ENCODE peak calls at places on chromosome 21, in nine cellular contexts. Z is endothelial cell of umbilical vein, I is GM23338, M is prostate gland, C is stomach, E is K562, X is HCT116, L is spleen, D is suprapubic skin. K is an unnamed sample.

GRCh38 chr21:29018540-29018939 is 609 bp downstream of the RWDD2B start:
- DNase-seq in Z (peak; percentile 15), I (no peak), M (no peak), C (no peak), E (no peak), X (no peak), L (no peak), D (no peak), K (no peak)

GRCh38 chr21:41141031-41141457 is 26.9 kb upstream of the BACE2 start:
- DNase-seq in Z (peak; percentile 40), I (no peak), M (peak; percentile 69), C (no peak), E (no peak), X (no peak), L (no peak), D (no peak), K (no peak)

GRCh38 chr21:14078746-14079375 is 131.9 kb downstream of the LIPI start:
- DNase-seq in Z (no peak), I (no peak), M (no peak), C (no peak), E (no peak), X (no peak), L (no peak), D (no peak), K (no peak)

GRCh38 chr21:15687208-15687607 is 42.6 kb upstream of the USP25 start:
- DNase-seq in Z (no peak), I (no peak), M (no peak), C (no peak), E (no peak), X (no peak), L (no peak), D (no peak), K (no peak)

GRCh38 chr21:29248124-29248523 is 50.6 kb upstream of the BACH1 start:
- DNase-seq in Z (no peak), I (no peak), M (no peak), C (no peak), E (no peak), X (no peak), L (no peak), D (no peak), K (no peak)

GRCh38 chr21:15755125-15755524 is 25.3 kb downstream of the USP25 start:
- DNase-seq in Z (no peak), I (no peak), M (no peak), C (no peak), E (no peak), X (no peak), L (no peak), D (no peak), K (no peak)

GRCh38 chr21:39114871-39115658 is 68.2 kb downstream of the PSMG1 start:
- DNase-seq in Z (no peak), I (no peak), M (no peak), C (no peak), E (no peak), X (no peak), L (no peak), D (no peak), K (no peak)

GRCh38 chr21:18384771-18385170 is 18.8 kb downstream of the TMPRSS15 start:
- DNase-seq in Z (peak; percentile 1), I (peak; percentile 76), M (no peak), C (no peak), E (peak; percentile 10), X (no peak), L (no peak), D (no peak), K (no peak)

GRCh38 chr21:45074818-45075605 is 632 bp downstream of the ADARB1 start:
- DNase-seq in Z (peak; percentile 38), I (peak; percentile 69), M (no peak), C (peak; percentile 26), E (peak; percentile 81), X (no peak), L (peak; percentile 85), D (no peak), K (peak; percentile 88)

GRCh38 chr21:43864313-43864805 is 664 bp upstream of the AGPAT3 start:
- DNase-seq in Z (peak; percentile 15), I (peak; percentile 84), M (peak; percentile 49), C (peak; percentile 79), E (peak; percentile 68), X (peak; percentile 60), L (peak; percentile 87), D (no peak), K (peak; percentile 92)
- TF ChIP-seq POLR2AphosphoS5 in Z (peak; percentile 30), I (peak; percentile 56), M (peak; percentile 35), C (peak; percentile 86), E (no peak), X (peak; percentile 85), L (peak; percentile 70), D (peak; percentile 23), K (peak; percentile 48)

GRCh38 chr21:46326110-46326703 is 2.3 kb downstream of the PCNT start:
- DNase-seq in Z (no peak), I (peak; percentile 26), M (no peak), C (no peak), E (no peak), X (no peak), L (no peak), D (no peak), K (no peak)

GRCh38 chr21:46324390-46325072 is 575 bp downstream of the PCNT start:
- DNase-seq in Z (peak; percentile 76), I (peak; percentile 83), M (peak; percentile 80), C (peak; percentile 90), E (peak; percentile 96), X (peak; percentile 46), L (peak; percentile 96), D (peak; percentile 90), K (peak; percentile 89)

GRCh38 chr21:46323227-46323709 is 402 bp downstream of the C21orf58 start:
- DNase-seq in Z (no peak), I (peak; percentile 38), M (no peak), C (no peak), E (no peak), X (no peak), L (no peak), D (peak; percentile 83), K (no peak)

GRCh38 chr21:46323710-46324389 is at the start of the genes C21orf58 and PCNT:
- DNase-seq in Z (peak; percentile 98), I (peak; percentile 98), M (peak; percentile 97), C (peak; percentile 98), E (peak; percentile 99), X (peak; percentile 93), L (peak; percentile 98), D (peak; percentile 99), K (peak; percentile 97)

DNA sequence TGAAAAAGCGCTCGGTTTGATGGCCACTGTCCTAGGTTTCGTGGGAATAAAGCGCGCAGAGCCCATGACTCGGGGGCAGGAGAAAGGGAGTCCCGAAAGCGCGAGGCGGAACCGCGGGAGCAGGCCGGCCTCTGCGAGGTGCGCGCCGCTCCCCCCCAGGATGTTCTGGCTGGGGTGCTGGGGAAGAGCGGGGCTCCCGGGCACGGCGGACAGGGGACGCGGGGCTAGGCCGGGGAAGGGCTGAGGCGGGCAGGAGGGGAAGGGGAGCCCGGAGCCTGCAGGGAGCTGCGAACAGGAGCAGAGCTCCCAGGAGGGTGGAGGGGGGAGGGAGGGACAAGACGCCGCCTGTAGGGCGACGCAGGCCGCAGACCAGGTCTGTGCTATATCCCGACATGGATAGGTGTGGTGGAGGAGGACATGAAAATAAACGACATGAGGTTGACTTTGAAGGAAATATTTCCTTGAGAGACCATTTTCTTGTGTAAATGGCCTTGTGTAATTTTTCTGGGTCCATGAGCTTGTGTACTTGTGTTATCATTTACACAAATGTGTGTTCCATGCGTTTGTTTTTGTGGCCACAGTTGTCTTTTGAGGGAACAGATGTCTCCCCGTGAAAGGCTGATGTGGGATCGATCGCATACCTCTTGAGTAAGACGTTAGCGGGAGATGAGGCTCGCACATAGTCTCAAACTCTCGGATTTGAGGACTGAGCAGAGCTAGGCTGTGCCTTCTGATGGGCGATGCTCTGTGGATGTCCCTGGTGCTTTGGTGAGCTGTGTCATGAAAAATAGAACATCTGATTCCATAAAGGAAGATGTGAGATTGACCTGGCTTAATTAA is 1.3 kb downstream of the PCNT start:
- DNase-seq in Z (peak; percentile 59), I (peak; percentile 81), M (peak; percentile 46), C (peak; percentile 37), E (peak; percentile 62), X (peak; percentile 28), L (peak; percentile 92), D (no peak), K (peak; percentile 49)
- TF ChIP-seq CTCF in Z (no peak), I (peak; percentile 15), M (peak; percentile 42), C (no peak), E (peak; percentile 34), X (no peak), L (no peak), D (peak; percentile 5), K (no peak)

GRCh38 chr21:46093668-46094400 is 4.1 kb upstream of the COL6A2 start:
- DNase-seq in Z (no peak), I (no peak), M (peak; percentile 2), C (peak; percentile 20), E (no peak), X (no peak), L (peak; percentile 76), D (no peak), K (peak; percentile 20)

GRCh38 chr21:46091118-46091517 is 6.8 kb upstream of the COL6A2 start:
- DNase-seq in Z (no peak), I (no peak), M (no peak), C (no peak), E (no peak), X (no peak), L (no peak), D (no peak), K (no peak)

GRCh38 chr21:46092811-46093667 is 4.9 kb upstream of the COL6A2 start:
- DNase-seq in Z (no peak), I (no peak), M (no peak), C (peak; percentile 15), E (no peak), X (no peak), L (no peak), D (no peak), K (peak; percentile 50)

GRCh38 chr21:46091631-46092025 is 6.3 kb upstream of the COL6A2 start:
- DNase-seq in Z (no peak), I (no peak), M (no peak), C (no peak), E (no peak), X (no peak), L (no peak), D (no peak), K (no peak)

DNA sequence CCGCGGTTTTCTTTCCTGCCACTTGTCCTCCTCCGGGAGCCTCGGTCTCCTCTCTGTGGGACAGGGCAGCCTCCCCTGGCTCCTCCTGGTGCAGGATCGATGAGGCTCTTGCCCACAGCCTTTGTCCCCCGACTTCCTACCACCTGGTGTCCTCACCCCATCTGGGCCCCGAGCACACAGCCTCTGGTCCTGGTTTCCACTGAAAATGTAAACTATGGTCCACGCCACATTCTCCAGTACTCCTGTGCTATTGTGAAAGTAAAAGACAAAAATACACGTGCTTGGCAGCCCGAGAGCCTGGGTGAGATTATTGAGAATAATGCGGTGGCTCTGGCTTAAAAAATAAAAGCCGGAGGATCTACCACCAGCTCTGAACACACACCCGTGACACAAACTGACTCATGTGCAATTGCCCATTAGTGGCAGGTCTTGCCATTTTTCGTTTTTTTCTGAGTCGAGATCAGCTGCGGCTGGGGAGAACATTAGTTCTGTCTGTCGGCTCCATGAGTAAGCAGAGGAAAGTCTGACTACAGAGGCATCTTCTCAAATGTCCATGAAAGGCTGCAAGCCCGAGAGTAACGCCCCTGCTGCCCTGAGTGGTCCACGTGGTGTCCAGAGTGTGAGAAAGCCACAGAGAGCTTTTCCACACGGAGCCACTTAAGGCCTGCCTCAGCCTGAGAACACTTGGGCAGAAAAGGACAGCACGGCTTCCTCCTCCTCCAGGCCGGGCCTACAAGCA is 5.7 kb upstream of the COL6A2 start:
- DNase-seq in Z (no peak), I (no peak), M (no peak), C (peak; percentile 37), E (no peak), X (no peak), L (no peak), D (no peak), K (no peak)
- TF ChIP-seq POLR2AphosphoS5 in Z (no peak), I (no peak), M (peak; percentile 65), C (peak; percentile 79), E (no peak), X (no peak), L (peak; percentile 71), D (peak; percentile 48), K (peak; percentile 63)

GRCh38 chr21:42234464-42235241 is 15.7 kb downstream of the ABCG1 start:
- DNase-seq in Z (peak; percentile 52), I (peak; percentile 86), M (peak; percentile 53), C (peak; percentile 84), E (peak; percentile 92), X (no peak), L (peak; percentile 96), D (no peak), K (peak; percentile 74)
- TF ChIP-seq CTCF in Z (no peak), I (no peak), M (no peak), C (no peak), E (no peak), X (no peak), L (no peak), D (no peak), K (no peak)